ENCODE peak calls at places on chromosomes 13 and 19, in seven cellular contexts. A is activated CD4-positive, alpha-beta T cell treated with anti-CD3 and anti-CD28 coated beads, Interleukin-2, amount 50 U/mL, for 24 hours; P is DMS53; S is stimulated activated CD4-positive, alpha-beta T cell treated with anti-CD3 and anti-CD28 coated beads, Interleukin-1b, Interleukin-23, amount 100 ng/mL, for 1 hour; R is H54; H is B cell; Z is adrenal gland. L is an unnamed sample.

GRCh38 chr13:104625196-104625595 is 1559.0 kb upstream of the SLC10A2 start:
- DNase-seq in A (no peak), P (no peak), S (no peak), R (no peak), H (no peak), Z (no peak), L (no peak)

GRCh38 chr19:55322495-55322894 is 2.6 kb downstream of the TMEM150B start:
- DNase-seq in A (no peak), P (no peak), S (no peak), R (no peak), H (no peak), Z (no peak), L (peak)

GRCh38 chr19:56119585-56119978 is 1.5 kb downstream of the ZNF787 start:
- DNase-seq in A (no peak), P (peak), S (no peak), R (no peak), H (no peak), Z (peak), L (no peak)

GRCh38 chr19:44371815-44372480 is 15.5 kb upstream of the ZNF112 start:
- DNase-seq in A (no peak), P (peak), S (no peak), R (no peak), H (no peak), Z (no peak), L (no peak)

GRCh38 chr19:41476583-41476982 is 33.6 kb downstream of the ERICH4 start:
- DNase-seq in A (no peak), P (no peak), S (no peak), R (no peak), H (no peak), Z (no peak), L (no peak)

GRCh38 chr13:51499841-51500240 is 47.0 kb upstream of the INTS6 start:
- DNase-seq in A (no peak), P (peak), S (no peak), R (no peak), H (no peak), Z (no peak), L (no peak)

GRCh38 chr19:32675720-32676185 is at the start of gene RGS9BP:
- DNase-seq in A (no peak), P (peak), S (peak), R (peak), H (peak), Z (peak), L (peak)

GRCh38 chr19:34904521-34904845 is 22.2 kb upstream of the ZNF30 start:
- DNase-seq in A (no peak), P (peak), S (no peak), R (no peak), H (no peak), Z (no peak), L (no peak)

GRCh38 chr13:23212621-23213020 is 31.8 kb downstream of the SGCG start:
- DNase-seq in A (no peak), P (no peak), S (no peak), R (no peak), H (no peak), Z (no peak), L (no peak)

GRCh38 chr19:35249146-35249847 is 495 bp downstream of the LSR start:
- DNase-seq in A (no peak), P (peak), S (no peak), R (no peak), H (no peak), Z (peak), L (peak)

GRCh38 chr13:107680115-107680514 is 535.2 kb downstream of the LIG4 start:
- DNase-seq in A (no peak), P (peak), S (no peak), R (peak), H (no peak), Z (no peak), L (no peak)

GRCh38 chr13:51456510-51456909 is 3.7 kb upstream of the INTS6 start:
- DNase-seq in A (no peak), P (no peak), S (no peak), R (no peak), H (no peak), Z (no peak), L (no peak)

GRCh38 chr19:38723606-38724379 is 20.5 kb downstream of the CAPN12 start:
- DNase-seq in A (no peak), P (no peak), S (no peak), R (no peak), H (no peak), Z (peak), L (no peak)

GRCh38 chr13:109412232-109412935 is 374.0 kb downstream of the IRS2 start:
- DNase-seq in A (no peak), P (peak), S (no peak), R (no peak), H (no peak), Z (peak), L (peak)

GRCh38 chr19:52622261-52622660 is 15.9 kb downstream of the ZNF83 start:
- DNase-seq in A (no peak), P (peak), S (no peak), R (no peak), H (no peak), Z (no peak), L (no peak)

GRCh38 chr13:110166598-110166997 is 140.4 kb downstream of the COL4A1 start:
- DNase-seq in A (no peak), P (no peak), S (no peak), R (no peak), H (no peak), Z (peak), L (no peak)

GRCh38 chr19:38674388-38675133 is 27.1 kb downstream of the ACTN4 start:
- DNase-seq in A (no peak), P (no peak), S (no peak), R (no peak), H (no peak), Z (peak), L (no peak)

GRCh38 chr19:16376241-16376640 is 51.6 kb downstream of the KLF2 start:
- DNase-seq in A (no peak), P (no peak), S (no peak), R (no peak), H (no peak), Z (no peak), L (no peak)

GRCh38 chr19:1745589-1746031 is 7.7 kb upstream of the ONECUT3 start:
- DNase-seq in A (no peak), P (no peak), S (no peak), R (no peak), H (no peak), Z (no peak), L (no peak)

GRCh38 chr19:3359850-3360493 is 6.4 kb upstream of the NFIC start:
- DNase-seq in A (peak), P (peak), S (no peak), R (no peak), H (no peak), Z (no peak), L (no peak)

GRCh38 chr19:1661995-1662394 is 9.6 kb upstream of the TCF3 start:
- DNase-seq in A (no peak), P (no peak), S (no peak), R (no peak), H (no peak), Z (no peak), L (no peak)

GRCh38 chr13:33169273-33169980 is 116.1 kb downstream of the STARD13 start:
- DNase-seq in A (no peak), P (no peak), S (no peak), R (no peak), H (no peak), Z (no peak), L (no peak)

GRCh38 chr19:48715276-48715675 is 4.2 kb downstream of the MAMSTR start:
- DNase-seq in A (no peak), P (no peak), S (no peak), R (no peak), H (no peak), Z (no peak), L (no peak)

L was measured in HT-29.